ENCODE peak calls at places on chromosomes 13 and 19, in nine cellular contexts. T, V, F, P, E, W, X, C and J are unnamed samples.

GRCh38 chr13:24747248-24748151 is 16.5 kb upstream of the RNF17 start:
- DNase-seq in X (peak), F (peak), C (no peak), E (peak), W (no peak), T (peak), P (no peak), V (peak), J (no peak)

GRCh38 chr19:8028951-8029491 is 23.5 kb upstream of the CCL25 start:
- DNase-seq in T (no peak), F (peak), V (no peak), X (peak), E (no peak), P (no peak), C (no peak), W (no peak), J (no peak)

GRCh38 chr13:50015263-50015662 is at the start of gene KCNRG:
- DNase-seq in P (no peak), W (no peak), F (no peak), T (no peak), C (no peak), E (no peak), X (no peak), V (no peak), J (no peak)

GRCh38 chr19:18644144-18645034 is 7.6 kb downstream of the KLHL26 start:
- DNase-seq in W (no peak), F (no peak), T (no peak), E (no peak), C (no peak), X (no peak), V (no peak), P (peak), J (no peak)

GRCh38 chr19:46845959-46846459 is 4.6 kb downstream of the AP2S1 start:
- DNase-seq in V (no peak), W (no peak), P (no peak), C (no peak), F (no peak), E (no peak), X (no peak), T (no peak), J (no peak)

GRCh38 chr19:48190288-48191284 is 20.1 kb downstream of the ZSWIM9 start:
- DNase-seq in F (no peak), T (peak), P (no peak), V (no peak), E (no peak), W (no peak), C (peak), X (peak), J (no peak)

GRCh38 chr19:15197275-15198005 is 3.4 kb downstream of the NOTCH3 start:
- DNase-seq in F (no peak), P (peak), C (no peak), X (no peak), W (no peak), E (no peak), V (no peak), T (peak), J (no peak)

GRCh38 chr19:35992902-35993765 is 1.9 kb upstream of the SDHAF1 start:
- DNase-seq in T (no peak), V (no peak), X (no peak), C (no peak), P (no peak), W (no peak), F (no peak), E (no peak), J (no peak)

GRCh38 chr13:101417043-101417406 is 717 bp upstream of the NALCN start:
- DNase-seq in E (no peak), X (no peak), V (peak), W (no peak), P (no peak), T (peak), F (no peak), C (no peak), J (no peak)

GRCh38 chr13:26061947-26062346 is 10.1 kb upstream of the SHISA2 start:
- DNase-seq in E (no peak), T (peak), W (peak), V (no peak), F (no peak), C (no peak), P (no peak), X (no peak), J (no peak)

GRCh38 chr19:11699931-11700794 is 38.6 kb downstream of the ZNF823 start:
- DNase-seq in T (peak), E (no peak), V (no peak), P (peak), X (no peak), F (no peak), W (peak), C (no peak), J (peak)

GRCh38 chr19:40511487-40511886 is 44.7 kb downstream of the SPTBN4 start:
- DNase-seq in F (no peak), C (no peak), W (no peak), X (no peak), E (no peak), P (no peak), V (no peak), T (no peak), J (no peak)

GRCh38 chr19:16383584-16384161 is 59.0 kb downstream of the KLF2 start:
- DNase-seq in P (peak), E (no peak), X (no peak), W (no peak), T (no peak), C (no peak), F (no peak), V (no peak), J (no peak)

GRCh38 chr13:22793598-22794134 is 387.1 kb upstream of the SGCG start:
- DNase-seq in P (no peak), T (peak), E (no peak), W (no peak), F (no peak), C (no peak), X (no peak), V (no peak), J (no peak)

GRCh38 chr13:60267498-60268202 is 103.9 kb upstream of the DIAPH3 start:
- DNase-seq in X (peak), V (peak), E (no peak), C (no peak), F (no peak), P (no peak), T (peak), W (no peak), J (no peak)

GRCh38 chr13:36192166-36192565 is 22.2 kb downstream of the SOHLH2 start:
- DNase-seq in F (no peak), E (no peak), C (no peak), W (no peak), V (peak), T (no peak), P (no peak), X (no peak), J (no peak)